ENCODE peak calls at places on chromosomes 13 and 19, in four cellular contexts. F, K, D and Z are unnamed samples.
A peak's percentile ranks its signal among the peaks of the same experiment; 100 is the strongest.

GRCh38 chr19:18932216-18932841 is 8.7 kb downstream of the HOMER3 start:
- DNase-seq in K (no peak), F (peak; percentile 71), D (peak; percentile 87), Z (no peak)

GRCh38 chr19:21432590-21432989 is 35.7 kb downstream of the ZNF493 start:
- DNase-seq in F (no peak), D (no peak), K (no peak), Z (no peak)

GRCh38 chr13:26707122-26708006 is 53.2 kb downstream of the GPR12 start:
- DNase-seq in K (peak; percentile 63), D (no peak), F (peak; percentile 69), Z (peak; percentile 41)

GRCh38 chr19:13215572-13216380 is 65.6 kb downstream of the IER2 start:
- DNase-seq in F (no peak), D (no peak), K (peak; percentile 26), Z (peak; percentile 81)

GRCh38 chr13:57624565-57625435 is 6.7 kb upstream of the PCDH17 start:
- DNase-seq in F (peak; percentile 34), K (peak; percentile 61), D (no peak), Z (peak; percentile 55)

GRCh38 chr19:46480409-46480808 is 9.0 kb upstream of the PNMA8A start:
- DNase-seq in K (no peak), D (no peak), F (no peak), Z (no peak)

GRCh38 chr19:11480927-11481776 is at the start of gene ELAVL3:
- DNase-seq in D (no peak), K (no peak), F (peak; percentile 44), Z (no peak)

GRCh38 chr13:24693862-24694471 is 13.8 kb downstream of the ATP12A start:
- DNase-seq in K (peak; percentile 62), F (peak; percentile 59), D (peak; percentile 56), Z (peak; percentile 43)

GRCh38 chr19:47779524-47780214 is 1.2 kb downstream of the SELENOW start:
- DNase-seq in K (no peak), D (no peak), F (peak; percentile 66), Z (no peak)